ENCODE peak calls at places on chromosomes 13 and 19, in ten cellular contexts. D, X, B, U, F, A, S, R, K and G are unnamed samples.

GRCh38 chr13:19587635-19588300 is 26.4 kb upstream of the TPTE2 start:
- DNase-seq in A (peak; percentile 63), D (peak; percentile 36), B (no peak), F (no peak), K (peak; percentile 60), R (peak; percentile 21), U (no peak), X (no peak), S (peak; percentile 43), G (peak; percentile 53)

GRCh38 chr13:94431987-94432386 is 47.5 kb downstream of the DCT start:
- DNase-seq in K (no peak), S (no peak), U (no peak), B (no peak), F (no peak), X (no peak), D (no peak), A (no peak), R (no peak), G (no peak)

GRCh38 chr19:18421371-18421959 is 2.3 kb downstream of the SSBP4 start:
- DNase-seq in D (no peak), A (no peak), K (no peak), X (no peak), R (no peak), F (no peak), B (no peak), S (no peak), U (no peak), G (no peak)

GRCh38 chr19:38657633-38658222 is 10.3 kb downstream of the ACTN4 start:
- DNase-seq in U (no peak), D (peak; percentile 99), B (no peak), X (no peak), F (no peak), R (no peak), K (no peak), S (no peak), A (peak; percentile 76), G (no peak)

GRCh38 chr19:37817180-37817911 is 38.0 kb upstream of the ZNF573 start:
- DNase-seq in D (peak; percentile 10), U (peak; percentile 63), A (peak; percentile 34), F (peak; percentile 59), X (peak; percentile 89), S (peak; percentile 85), R (peak; percentile 72), K (peak; percentile 64), B (peak; percentile 59), G (no peak)

GRCh38 chr19:43960411-43960810 is 9.4 kb downstream of the ZNF221 start:
- DNase-seq in A (no peak), B (no peak), S (no peak), D (no peak), X (no peak), F (no peak), K (no peak), U (no peak), R (no peak), G (no peak)

GRCh38 chr19:30722236-30722635 is 350.1 kb downstream of the ZNF536 start:
- DNase-seq in F (no peak), R (no peak), S (peak; percentile 23), D (no peak), K (no peak), A (no peak), B (no peak), U (no peak), X (no peak), G (no peak)

GRCh38 chr19:29329460-29330134 is 116.6 kb upstream of the UQCRFS1 start:
- DNase-seq in A (no peak), B (no peak), F (no peak), K (peak; percentile 2), X (no peak), R (no peak), S (no peak), U (peak; percentile 54), D (no peak), G (no peak)

GRCh38 chr13:112759053-112759452 is 69.2 kb downstream of the ATP11A start:
- DNase-seq in S (no peak), F (no peak), U (no peak), X (no peak), K (no peak), R (no peak), A (no peak), B (no peak), D (no peak), G (no peak)

DNA sequence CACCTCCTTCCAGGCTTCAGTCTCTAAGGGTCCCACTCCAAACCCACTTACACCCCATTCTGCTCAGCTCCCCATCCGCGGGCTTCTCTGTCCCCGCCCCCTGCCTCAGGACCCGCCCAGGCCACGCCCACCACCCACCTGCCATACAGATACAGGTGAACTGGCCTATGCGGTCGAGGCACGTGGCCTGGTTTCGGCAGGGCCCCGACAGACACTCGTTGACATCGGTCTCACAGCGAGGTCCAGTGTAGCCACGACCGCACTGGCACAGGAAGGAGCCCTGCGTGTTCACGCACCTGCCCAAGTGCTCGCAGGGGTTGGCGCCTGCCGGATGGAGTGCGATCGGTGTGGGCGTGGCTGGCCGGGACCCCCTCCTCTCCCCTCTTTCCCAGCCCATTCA is 11.9 kb downstream of the NOTCH3 start:
- DNase-seq in U (no peak), B (no peak), K (no peak), X (no peak), F (no peak), A (no peak), S (no peak), D (no peak), R (no peak), G (no peak)
- H3K36me3 ChIP-seq in U (peaks cover 75% of the 10 kb centered on the region), B (no peaks in the 10 kb centered on the region), K (peaks cover 37% of the 10 kb centered on the region), X (no peaks in the 10 kb centered on the region), F (no peaks in the 10 kb centered on the region), A (peaks cover 67% of the 10 kb centered on the region), S (no peaks in the 10 kb centered on the region), D (peaks cover 58% of the 10 kb centered on the region), R (peaks cover 6% of the 10 kb centered on the region), G (peaks cover 20% of the 10 kb centered on the region)

GRCh38 chr19:1412995-1413889 is 5.9 kb downstream of the DAZAP1 start:
- DNase-seq in R (no peak), K (no peak), A (no peak), B (no peak), D (no peak), F (no peak), X (no peak), U (no peak), S (no peak), G (no peak)

GRCh38 chr19:1410789-1411188 is 3.4 kb downstream of the DAZAP1 start:
- DNase-seq in R (no peak), X (no peak), F (no peak), B (no peak), D (no peak), U (no peak), K (no peak), S (no peak), A (no peak), G (no peak)

GRCh38 chr19:1411255-1412191 is 4.1 kb downstream of the DAZAP1 start:
- DNase-seq in S (peak; percentile 61), D (no peak), F (no peak), A (peak; percentile 24), X (peak; percentile 75), R (no peak), K (peak; percentile 31), U (no peak), B (no peak), G (no peak)

GRCh38 chr19:1410136-1410786 is 2.9 kb downstream of the DAZAP1 start:
- DNase-seq in X (no peak), K (peak; percentile 44), B (peak; percentile 38), A (peak; percentile 43), S (no peak), R (no peak), F (no peak), U (no peak), D (no peak), G (no peak)

DNA sequence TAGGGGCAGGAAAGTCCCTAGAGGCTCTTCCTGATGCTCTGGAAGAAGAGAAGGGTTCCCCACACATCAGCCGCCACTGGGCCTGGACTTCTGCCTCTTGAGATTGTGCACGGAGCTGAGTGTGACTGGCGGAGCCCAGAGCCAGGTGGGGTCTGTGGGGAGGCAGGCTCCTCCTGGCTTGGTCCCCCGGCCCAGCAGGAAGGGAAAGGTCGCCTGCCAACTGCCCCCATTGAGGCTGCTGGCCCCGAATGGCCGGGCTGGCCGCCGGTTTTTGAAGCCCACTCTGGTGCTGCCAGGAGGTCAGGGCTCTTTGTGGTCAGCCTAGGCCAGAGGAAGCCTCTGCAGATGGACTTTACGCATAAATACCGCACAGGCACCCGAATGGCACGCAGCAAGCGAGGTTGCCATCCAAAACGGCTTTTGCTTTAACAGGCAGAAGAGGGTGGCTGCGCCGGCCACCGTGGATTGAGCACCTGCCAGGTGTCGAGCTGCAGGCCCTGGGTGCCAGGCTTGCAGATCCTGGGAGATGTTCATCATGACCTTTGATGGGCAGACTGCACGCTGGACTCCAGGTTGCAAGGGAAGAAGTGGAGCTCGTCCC is 5.0 kb downstream of the DAZAP1 start:
- DNase-seq in U (no peak), B (no peak), D (no peak), A (no peak), R (no peak), K (no peak), S (no peak), X (no peak), F (no peak), G (no peak)
- H3K36me3 ChIP-seq in U (peaks cover 25% of the 10 kb centered on the region), B (peaks cover 20% of the 10 kb centered on the region), D (peaks cover 24% of the 10 kb centered on the region), A (peaks cover 7% of the 10 kb centered on the region), R (no peaks in the 10 kb centered on the region), K (no peaks in the 10 kb centered on the region), S (peaks cover 81% of the 10 kb centered on the region), X (peaks cover 3% of the 10 kb centered on the region), F (no peaks in the 10 kb centered on the region), G (peaks cover 76% of the 10 kb centered on the region)

GRCh38 chr19:4689403-4689802 is 19.3 kb upstream of the MYDGF start:
- DNase-seq in B (no peak), D (no peak), K (no peak), X (no peak), F (no peak), U (no peak), S (no peak), A (no peak), R (no peak), G (no peak)

GRCh38 chr19:4686700-4687099 is 16.6 kb upstream of the MYDGF start:
- DNase-seq in D (no peak), S (no peak), A (no peak), K (no peak), F (no peak), R (no peak), U (no peak), B (no peak), X (no peak), G (no peak)

GRCh38 chr19:4684312-4685095 is 14.4 kb upstream of the MYDGF start:
- DNase-seq in X (no peak), U (no peak), F (no peak), B (no peak), R (no peak), A (no peak), K (no peak), S (no peak), D (no peak), G (no peak)

GRCh38 chr19:4688587-4688986 is 18.4 kb upstream of the MYDGF start:
- DNase-seq in B (no peak), A (no peak), R (no peak), K (no peak), U (no peak), D (no peak), F (no peak), S (no peak), X (no peak), G (no peak)

GRCh38 chr19:4687396-4687795 is 17.3 kb upstream of the MYDGF start:
- DNase-seq in A (no peak), S (no peak), X (no peak), K (no peak), B (no peak), F (no peak), R (no peak), D (no peak), U (no peak), G (no peak)
- H3K36me3 ChIP-seq in A (peaks cover 86% of the 10 kb centered on the region), S (peaks cover 31% of the 10 kb centered on the region), X (peaks cover 14% of the 10 kb centered on the region), K (peaks cover 7% of the 10 kb centered on the region), B (peaks cover 94% of the 10 kb centered on the region), F (no peaks in the 10 kb centered on the region), R (peaks cover 74% of the 10 kb centered on the region), D (peaks cover 57% of the 10 kb centered on the region), U (peaks cover 36% of the 10 kb centered on the region), G (peaks cover 25% of the 10 kb centered on the region)

GRCh38 chr13:99367663-99368448 is 60.7 kb upstream of the GPR183 start:
- DNase-seq in X (no peak), D (no peak), A (no peak), B (no peak), K (no peak), S (no peak), U (no peak), F (no peak), R (no peak), G (no peak)
- H3K36me3 ChIP-seq in X (no peaks in the 10 kb centered on the region), D (peaks cover 3% of the 10 kb centered on the region), A (peaks cover 3% of the 10 kb centered on the region), B (peaks cover 11% of the 10 kb centered on the region), K (peaks cover 9% of the 10 kb centered on the region), S (peaks cover 4% of the 10 kb centered on the region), U (peaks cover 2% of the 10 kb centered on the region), F (no peaks in the 10 kb centered on the region), R (no peaks in the 10 kb centered on the region), G (peaks cover 2% of the 10 kb centered on the region)